ENCODE peak calls at places on chromosome X, in four cellular contexts. One of them, this sample, is unnamed.

GRCh38 chrX:49760288-49760885 is 64.6 kb upstream of the PAGE1 start:
- DNase-seq in H4: no peak
- DNase-seq in HS-5: no peak
- DNase-seq in NCI-H1092: no peak
- DNase-seq in this sample: no peak

GRCh38 chrX:130771230-130771629 is 131.8 kb downstream of the ENOX2 start:
- DNase-seq in NCI-H1092: no peak
- DNase-seq in H4: no peak
- DNase-seq in HS-5: no peak
- DNase-seq in this sample: no peak

GRCh38 chrX:46327229-46328081 is 217.8 kb downstream of the ZNF674 start:
- DNase-seq in H4: peak; percentile 80
- DNase-seq in NCI-H1092: no peak
- DNase-seq in HS-5: peak; percentile 20
- DNase-seq in this sample: peak; percentile 45

GRCh38 chrX:100659431-100660137 is 15.6 kb downstream of the SRPX2 start:
- DNase-seq in H4: no peak
- DNase-seq in NCI-H1092: peak; percentile 4
- DNase-seq in HS-5: no peak
- DNase-seq in this sample: no peak

GRCh38 chrX:107576841-107577240 is 51.5 kb upstream of the PRPS1 start:
- DNase-seq in HS-5: no peak
- DNase-seq in NCI-H1092: no peak
- DNase-seq in H4: no peak
- DNase-seq in this sample: no peak

GRCh38 chrX:72308566-72309296 is 3.0 kb upstream of the CITED1 start:
- DNase-seq in HS-5: no peak
- DNase-seq in NCI-H1092: peak; percentile 59
- DNase-seq in H4: peak; percentile 57
- DNase-seq in this sample: peak; percentile 54

GRCh38 chrX:18566748-18567147 is 105.2 kb downstream of the RS1 start:
- DNase-seq in NCI-H1092: no peak
- DNase-seq in H4: no peak
- DNase-seq in HS-5: no peak
- DNase-seq in this sample: no peak

GRCh38 chrX:9557508-9557907 is 92.7 kb downstream of the TBL1X start:
- DNase-seq in HS-5: no peak
- DNase-seq in NCI-H1092: no peak
- DNase-seq in H4: no peak
- DNase-seq in this sample: no peak

GRCh38 chrX:12497832-12498591 is 293.2 kb upstream of the PRPS2 start:
- DNase-seq in H4: no peak
- DNase-seq in HS-5: no peak
- DNase-seq in NCI-H1092: no peak
- DNase-seq in this sample: no peak

GRCh38 chrX:9897761-9898161 is 69.4 kb upstream of the CLDN34 start:
- DNase-seq in HS-5: peak; percentile 86
- DNase-seq in H4: peak; percentile 84
- DNase-seq in NCI-H1092: no peak
- DNase-seq in this sample: no peak

GRCh38 chrX:53441531-53442321 is 7.6 kb upstream of the HSD17B10 start:
- DNase-seq in HS-5: no peak
- DNase-seq in NCI-H1092: peak; percentile 92
- DNase-seq in H4: peak; percentile 58
- DNase-seq in this sample: peak; percentile 88

GRCh38 chrX:47233333-47234113 is 714 bp downstream of the USP11 start:
- DNase-seq in HS-5: peak; percentile 85
- DNase-seq in H4: peak; percentile 97
- DNase-seq in NCI-H1092: peak; percentile 94
- DNase-seq in this sample: peak; percentile 93

GRCh38 chrX:47587906-47588735 is 5.9 kb downstream of the TIMP1 start:
- DNase-seq in HS-5: no peak
- DNase-seq in H4: no peak
- DNase-seq in NCI-H1092: no peak
- DNase-seq in this sample: no peak

GRCh38 chrX:67636532-67636931 is 92.7 kb downstream of the AR start:
- DNase-seq in H4: no peak
- DNase-seq in NCI-H1092: no peak
- DNase-seq in HS-5: no peak
- DNase-seq in this sample: no peak

GRCh38 chrX:79573760-79574159 is 206.6 kb upstream of the ITM2A start:
- DNase-seq in HS-5: no peak
- DNase-seq in H4: no peak
- DNase-seq in NCI-H1092: no peak
- DNase-seq in this sample: no peak

GRCh38 chrX:129957241-129958099 is 25.0 kb upstream of the BCORL1 start:
- DNase-seq in HS-5: no peak
- DNase-seq in NCI-H1092: no peak
- DNase-seq in H4: no peak
- DNase-seq in this sample: peak; percentile 81

GRCh38 chrX:44246826-44247225 is 96.6 kb downstream of the EFHC2 start:
- DNase-seq in NCI-H1092: no peak
- DNase-seq in H4: no peak
- DNase-seq in HS-5: no peak
- DNase-seq in this sample: no peak

GRCh38 chrX:110204986-110205385 is 112.9 kb downstream of the AMMECR1 start:
- DNase-seq in H4: peak; percentile 54
- DNase-seq in NCI-H1092: no peak
- DNase-seq in HS-5: no peak
- DNase-seq in this sample: no peak

GRCh38 chrX:45697591-45697990 is 496.9 kb upstream of the DIPK2B start:
- DNase-seq in H4: no peak
- DNase-seq in HS-5: peak; percentile 77
- DNase-seq in NCI-H1092: no peak
- DNase-seq in this sample: no peak

GRCh38 chrX:143121471-143121870 is 95.7 kb downstream of the SPANXN4 start:
- DNase-seq in HS-5: no peak
- DNase-seq in NCI-H1092: peak; percentile 90
- DNase-seq in H4: no peak
- DNase-seq in this sample: no peak

GRCh38 chrX:20315140-20315539 is 48.4 kb upstream of the RPS6KA3 start:
- DNase-seq in HS-5: no peak
- DNase-seq in NCI-H1092: no peak
- DNase-seq in H4: no peak
- DNase-seq in this sample: no peak

GRCh38 chrX:34563809-34564208 is 93.3 kb downstream of the TMEM47 start:
- DNase-seq in NCI-H1092: no peak
- DNase-seq in H4: no peak
- DNase-seq in HS-5: no peak
- DNase-seq in this sample: no peak

GRCh38 chrX:103730746-103731508 is 20.2 kb downstream of the TMEM31 start:
- DNase-seq in H4: peak; percentile 29
- DNase-seq in HS-5: peak; percentile 61
- DNase-seq in NCI-H1092: no peak
- DNase-seq in this sample: no peak

GRCh38 chrX:103360916-103361315 is 4.6 kb downstream of the TCEAL9 start:
- DNase-seq in HS-5: no peak
- DNase-seq in H4: no peak
- DNase-seq in NCI-H1092: no peak
- DNase-seq in this sample: no peak

GRCh38 chrX:10549280-10549679 is 71.1 kb downstream of the MID1 start:
- DNase-seq in NCI-H1092: peak; percentile 6
- DNase-seq in HS-5: no peak
- DNase-seq in H4: peak; percentile 21
- DNase-seq in this sample: no peak

GRCh38 chrX:103520391-103520790 is 1.1 kb upstream of the RAB40A start:
- DNase-seq in H4: no peak
- DNase-seq in HS-5: peak; percentile 23
- DNase-seq in NCI-H1092: peak; percentile 30
- DNase-seq in this sample: no peak

GRCh38 chrX:100090931-100091330 is 319.1 kb downstream of the PCDH19 start:
- DNase-seq in H4: peak; percentile 21
- DNase-seq in NCI-H1092: no peak
- DNase-seq in HS-5: no peak
- DNase-seq in this sample: no peak

GRCh38 chrX:18714910-18715309 is 7.5 kb downstream of the PPEF1 start:
- DNase-seq in HS-5: no peak
- DNase-seq in H4: peak; percentile 10
- DNase-seq in NCI-H1092: no peak
- DNase-seq in this sample: no peak

GRCh38 chrX:10922158-10922557 is 189.0 kb upstream of the HCCS start:
- DNase-seq in HS-5: peak; percentile 74
- DNase-seq in H4: peak; percentile 34
- DNase-seq in NCI-H1092: no peak
- DNase-seq in this sample: no peak

GRCh38 chrX:23908219-23909003 is 605 bp downstream of the CXorf58 start:
- DNase-seq in H4: no peak
- DNase-seq in HS-5: no peak
- DNase-seq in NCI-H1092: no peak
- DNase-seq in this sample: no peak

GRCh38 chrX:74613350-74614192 is 853 bp downstream of the RLIM start:
- DNase-seq in H4: peak; percentile 48
- DNase-seq in HS-5: no peak
- DNase-seq in NCI-H1092: peak; percentile 15
- DNase-seq in this sample: no peak

GRCh38 chrX:2707334-2707760 is 16.3 kb downstream of the CD99 start:
- DNase-seq in NCI-H1092: no peak
- DNase-seq in H4: peak; percentile 92
- DNase-seq in HS-5: peak; percentile 94
- DNase-seq in this sample: peak; percentile 35

GRCh38 chrX:47664737-47665136 is 5.8 kb upstream of the UXT start:
- DNase-seq in HS-5: no peak
- DNase-seq in NCI-H1092: no peak
- DNase-seq in H4: no peak
- DNase-seq in this sample: no peak

GRCh38 chrX:117743469-117744251 is 372.9 kb downstream of the KLHL13 start:
- DNase-seq in HS-5: no peak
- DNase-seq in H4: peak; percentile 2
- DNase-seq in NCI-H1092: no peak
- DNase-seq in this sample: no peak

GRCh38 chrX:110222497-110223257 is 95.2 kb downstream of the AMMECR1 start:
- DNase-seq in H4: no peak
- DNase-seq in NCI-H1092: no peak
- DNase-seq in HS-5: no peak
- DNase-seq in this sample: no peak

GRCh38 chrX:23436875-23437274 is 102.2 kb downstream of the PTCHD1 start:
- DNase-seq in NCI-H1092: no peak
- DNase-seq in HS-5: no peak
- DNase-seq in H4: no peak
- DNase-seq in this sample: no peak

GRCh38 chrX:2500091-2500680 is 590 bp downstream of the DHRSX start:
- DNase-seq in H4: peak; percentile 40
- DNase-seq in NCI-H1092: no peak
- DNase-seq in HS-5: peak; percentile 35
- DNase-seq in this sample: peak; percentile 64

GRCh38 chrX:31266172-31267076 is 194.6 kb upstream of the FTHL17 start:
- DNase-seq in H4: no peak
- DNase-seq in NCI-H1092: peak; percentile 21
- DNase-seq in HS-5: no peak
- DNase-seq in this sample: peak; percentile 74

GRCh38 chrX:54786972-54787371 is 11.1 kb downstream of the ITIH6 start:
- DNase-seq in NCI-H1092: no peak
- DNase-seq in H4: no peak
- DNase-seq in HS-5: no peak
- DNase-seq in this sample: no peak

This sample was measured in right lobe of liver.